ENCODE peak calls at places on chromosomes 5 and 9, in four cellular contexts. One of them, this sample, is unnamed.

GRCh38 chr5:117594165-117594564 is 1019.5 kb upstream of the SEMA6A start:
- DNase-seq in T-helper 1 cell: no peak
- DNase-seq in activated CD4-positive, alpha-beta T cell treated with anti-CD3 and anti-CD28 coated beads, Interleukin-2, amount 50 U/mL, for 1 hour: no peak
- DNase-seq in EH: peak
- DNase-seq in this sample: peak

GRCh38 chr9:131011274-131012022 is 2.5 kb downstream of the LAMC3 start:
- DNase-seq in activated CD4-positive, alpha-beta T cell treated with anti-CD3 and anti-CD28 coated beads, Interleukin-2, amount 50 U/mL, for 1 hour: no peak
- DNase-seq in T-helper 1 cell: no peak
- DNase-seq in EH: no peak
- DNase-seq in this sample: no peak

GRCh38 chr5:150595466-150596031 is 44.9 kb upstream of the SYNPO start:
- DNase-seq in EH: no peak
- DNase-seq in T-helper 1 cell: no peak
- DNase-seq in activated CD4-positive, alpha-beta T cell treated with anti-CD3 and anti-CD28 coated beads, Interleukin-2, amount 50 U/mL, for 1 hour: no peak
- DNase-seq in this sample: no peak

GRCh38 chr5:90746119-90746518 is 187.5 kb downstream of the ADGRV1 start:
- DNase-seq in T-helper 1 cell: no peak
- DNase-seq in activated CD4-positive, alpha-beta T cell treated with anti-CD3 and anti-CD28 coated beads, Interleukin-2, amount 50 U/mL, for 1 hour: no peak
- DNase-seq in EH: no peak
- DNase-seq in this sample: no peak

GRCh38 chr5:150394103-150394502 is 18.6 kb downstream of the CD74 start:
- DNase-seq in activated CD4-positive, alpha-beta T cell treated with anti-CD3 and anti-CD28 coated beads, Interleukin-2, amount 50 U/mL, for 1 hour: no peak
- DNase-seq in EH: peak
- DNase-seq in T-helper 1 cell: no peak
- DNase-seq in this sample: no peak

GRCh38 chr5:51958473-51958872 is 575.2 kb downstream of the ISL1 start:
- DNase-seq in activated CD4-positive, alpha-beta T cell treated with anti-CD3 and anti-CD28 coated beads, Interleukin-2, amount 50 U/mL, for 1 hour: no peak
- DNase-seq in EH: no peak
- DNase-seq in T-helper 1 cell: no peak
- DNase-seq in this sample: no peak

GRCh38 chr9:1005043-1005667 is 28.7 kb downstream of the DMRT3 start:
- DNase-seq in T-helper 1 cell: peak
- DNase-seq in activated CD4-positive, alpha-beta T cell treated with anti-CD3 and anti-CD28 coated beads, Interleukin-2, amount 50 U/mL, for 1 hour: no peak
- DNase-seq in EH: peak
- DNase-seq in this sample: peak

GRCh38 chr5:64766105-64766504 is 2.4 kb downstream of the SREK1IP1 start:
- DNase-seq in activated CD4-positive, alpha-beta T cell treated with anti-CD3 and anti-CD28 coated beads, Interleukin-2, amount 50 U/mL, for 1 hour: no peak
- DNase-seq in EH: peak
- DNase-seq in T-helper 1 cell: peak
- DNase-seq in this sample: no peak